ENCODE peak calls at places on chromosomes 4 and X, in nine cellular contexts. R is AG04449; I is stomach; Q is AG09319; G is choroid plexus epithelial cell; H is retina; Y is hypothalamus; C is activated T-cell treated with anti-CD3 and anti-CD28 coated beads, Interleukin-2, amount 50 U/mL, for 72 hours; W is heart right ventricle. O is an unnamed sample.

GRCh38 chrX:23737413-23737812 is 5.7 kb downstream of the ACOT9 start:
- DNase-seq in W (no peak), I (no peak), H (no peak), Q (peak), Y (no peak), C (no peak), G (peak), R (no peak), O (no peak)

GRCh38 chr4:27123050-27123768 is 262.6 kb downstream of the STIM2 start:
- DNase-seq in Q (no peak), C (no peak), H (peak), Y (no peak), W (no peak), R (no peak), G (no peak), I (no peak), O (peak)

GRCh38 chr4:25913851-25914669 is at the start of gene SMIM20:
- DNase-seq in Q (peak), G (peak), W (peak), C (peak), R (peak), I (peak), H (peak), Y (peak), O (peak)

GRCh38 chrX:73851014-73852009 is 288.3 kb downstream of the CHIC1 start:
- DNase-seq in Y (peak), W (no peak), C (no peak), R (no peak), Q (peak), H (peak), G (no peak), I (peak), O (no peak)

GRCh38 chr4:86014599-86014998 is 345.3 kb downstream of the MAPK10 start:
- DNase-seq in I (no peak), R (no peak), G (peak), Y (no peak), H (no peak), C (no peak), W (no peak), Q (no peak), O (no peak)

GRCh38 chr4:166594326-166594946 is 639.9 kb downstream of the SPOCK3 start:
- DNase-seq in Y (no peak), C (no peak), W (peak), Q (no peak), I (peak), H (peak), G (peak), R (no peak), O (peak)

GRCh38 chr4:145177906-145178538 is 2.4 kb downstream of the OTUD4 start:
- DNase-seq in G (peak), I (no peak), R (no peak), Q (no peak), H (peak), C (no peak), W (no peak), Y (no peak), O (peak)

GRCh38 chr4:67288964-67289363 is 256.3 kb downstream of the CENPC start:
- DNase-seq in G (peak), I (no peak), H (peak), Y (no peak), W (no peak), R (no peak), Q (no peak), C (peak), O (peak)

GRCh38 chrX:79618280-79618679 is 251.1 kb upstream of the ITM2A start:
- DNase-seq in G (no peak), C (no peak), H (no peak), Q (no peak), I (no peak), W (no peak), R (no peak), Y (no peak), O (no peak)

GRCh38 chrX:15059488-15059887 is 186.3 kb downstream of the MOSPD2 start:
- DNase-seq in Q (no peak), I (no peak), C (no peak), G (peak), W (no peak), Y (no peak), R (no peak), H (no peak), O (no peak)

GRCh38 chr4:6772223-6772928 is 10.2 kb upstream of the KIAA0232 start:
- DNase-seq in H (no peak), R (no peak), Q (no peak), G (no peak), C (no peak), I (no peak), Y (no peak), W (no peak), O (no peak)

GRCh38 chrX:133151320-133151719 is 54.4 kb upstream of the USP26 start:
- DNase-seq in G (no peak), Q (no peak), R (peak), Y (no peak), W (no peak), C (no peak), H (no peak), I (no peak), O (peak)

GRCh38 chr4:107153228-107153627 is 117.1 kb upstream of the DKK2 start:
- DNase-seq in H (no peak), G (peak), C (no peak), Y (no peak), W (no peak), R (no peak), Q (no peak), I (no peak), O (peak)

GRCh38 chr4:109826719-109827118 is 1.1 kb upstream of the RRH start:
- DNase-seq in G (peak), H (no peak), C (no peak), R (no peak), Y (no peak), Q (no peak), I (no peak), W (no peak), O (no peak)

GRCh38 chr4:38078590-38079381 is 118.6 kb downstream of the PTTG2 start:
- DNase-seq in R (peak), C (no peak), Y (no peak), I (no peak), H (no peak), W (no peak), G (peak), Q (no peak), O (peak)

GRCh38 chr4:119666653-119667091 is 38.1 kb upstream of the PDE5A start:
- DNase-seq in Q (no peak), I (no peak), G (no peak), C (no peak), Y (no peak), W (no peak), H (peak), R (no peak), O (no peak)

GRCh38 chrX:72280210-72280882 is 3.3 kb upstream of the RPS4X start:
- DNase-seq in W (no peak), I (no peak), Q (no peak), R (no peak), H (no peak), C (no peak), Y (no peak), G (no peak), O (peak)

GRCh38 chrX:151419748-151420147 is 22.7 kb downstream of the VMA21 start:
- DNase-seq in W (no peak), G (peak), C (no peak), Q (no peak), R (no peak), Y (no peak), I (no peak), H (no peak), O (no peak)

GRCh38 chr4:113952452-113953029 is 26.9 kb downstream of the ARSJ start:
- DNase-seq in R (no peak), Q (no peak), C (peak), I (no peak), Y (no peak), W (no peak), H (peak), G (peak), O (peak)

GRCh38 chr4:78081541-78081940 is 24.4 kb downstream of the FRAS1 start:
- DNase-seq in C (no peak), Y (no peak), G (no peak), Q (no peak), H (no peak), W (no peak), R (no peak), I (no peak), O (no peak)

GRCh38 chr4:158112612-158113011 is 60.2 kb downstream of the GASK1B start:
- DNase-seq in I (no peak), C (no peak), Q (no peak), H (no peak), W (no peak), G (peak), Y (no peak), R (no peak), O (no peak)

GRCh38 chr4:88217169-88217568 is 58.7 kb upstream of the ABCG2 start:
- DNase-seq in G (no peak), Q (no peak), W (no peak), I (no peak), R (no peak), H (no peak), C (no peak), Y (no peak), O (no peak)

GRCh38 chrX:64190136-64190740 is 15.3 kb downstream of the AMER1 start:
- DNase-seq in I (no peak), G (no peak), C (no peak), R (no peak), H (no peak), Q (no peak), Y (no peak), W (no peak), O (no peak)

GRCh38 chrX:45803383-45803921 is 602.8 kb upstream of the DIPK2B start:
- DNase-seq in W (no peak), Q (peak), H (no peak), I (no peak), G (peak), R (peak), Y (no peak), C (peak), O (peak)

GRCh38 chr4:137427411-137427810 is 104.9 kb downstream of the PCDH18 start:
- DNase-seq in Q (no peak), Y (no peak), C (no peak), W (no peak), R (no peak), H (no peak), I (no peak), G (no peak), O (no peak)

GRCh38 chrX:17735396-17735795 is 1.9 kb upstream of the SCML1 start:
- DNase-seq in C (no peak), I (no peak), Y (no peak), G (no peak), R (no peak), W (no peak), Q (no peak), H (no peak), O (no peak)

GRCh38 chrX:142001934-142002333 is 98.2 kb downstream of the MAGEC1 start:
- DNase-seq in Y (no peak), R (no peak), Q (no peak), C (no peak), H (no peak), I (no peak), G (no peak), W (no peak), O (peak)

GRCh38 chrX:18616688-18617087 is 55.2 kb downstream of the RS1 start:
- DNase-seq in R (no peak), Y (no peak), H (no peak), W (no peak), Q (no peak), I (no peak), G (no peak), C (no peak), O (no peak)

GRCh38 chrX:1453390-1453783 is 678 bp upstream of the ASMTL start:
- DNase-seq in C (no peak), Q (peak), Y (no peak), R (peak), G (no peak), H (peak), I (no peak), W (no peak), O (no peak)

GRCh38 chr4:174496631-174497442 is 25.5 kb downstream of the HPGD start:
- DNase-seq in C (no peak), Y (no peak), R (no peak), Q (no peak), G (no peak), H (no peak), I (no peak), W (no peak), O (no peak)

GRCh38 chrX:14380044-14380443 is 149.3 kb upstream of the GLRA2 start:
- DNase-seq in W (no peak), H (no peak), Y (no peak), I (no peak), Q (no peak), G (no peak), R (no peak), C (no peak), O (no peak)

GRCh38 chr4:20356565-20356964 is 104.9 kb downstream of the SLIT2 start:
- DNase-seq in Q (no peak), W (no peak), G (peak), R (no peak), Y (no peak), C (no peak), H (peak), I (no peak), O (no peak)

O was measured in HT1080.